ENCODE peak calls at places on chromosome 3, in eight cellular contexts. L is NCI-H1092; V is MCF 10A; Z is psoas muscle; E is germinal center; O is activated naive CD4-positive, alpha-beta T cell; B is GF-D8; D is H9. J is an unnamed sample.

GRCh38 chr3:124043023-124043422 is 51.1 kb upstream of the ROPN1 start:
- DNase-seq in L (no peak), V (no peak), Z (no peak), E (no peak), O (no peak), B (no peak), D (no peak), J (no peak)

GRCh38 chr3:190038050-190038631 is 82.6 kb downstream of the P3H2 start:
- DNase-seq in L (no peak), V (peak), Z (peak), E (no peak), O (no peak), B (no peak), D (no peak), J (peak)

GRCh38 chr3:11154953-11155325 is 646 bp downstream of the HRH1 start:
- DNase-seq in L (no peak), V (peak), Z (no peak), E (no peak), O (no peak), B (no peak), D (peak), J (no peak)

GRCh38 chr3:105197863-105198262 is 168.8 kb upstream of the ALCAM start:
- DNase-seq in L (no peak), V (no peak), Z (no peak), E (no peak), O (no peak), B (no peak), D (no peak), J (no peak)

GRCh38 chr3:72255191-72255590 is 470.2 kb upstream of the PROK2 start:
- DNase-seq in L (no peak), V (no peak), Z (no peak), E (peak), O (no peak), B (no peak), D (no peak), J (peak)

GRCh38 chr3:13479582-13480339 is at the start of gene HDAC11:
- DNase-seq in L (peak), V (peak), Z (peak), E (peak), O (peak), B (peak), D (peak), J (peak)

GRCh38 chr3:73729969-73730440 is 105.3 kb upstream of the PDZRN3 start:
- DNase-seq in L (no peak), V (no peak), Z (peak), E (no peak), O (no peak), B (no peak), D (no peak), J (no peak)

GRCh38 chr3:195900426-195901355 is 7.7 kb downstream of the TNK2 start:
- DNase-seq in L (no peak), V (peak), Z (peak), E (no peak), O (no peak), B (peak), D (no peak), J (peak)

GRCh38 chr3:183252973-183253363 is at the start of gene B3GNT5:
- DNase-seq in L (no peak), V (peak), Z (peak), E (no peak), O (peak), B (peak), D (peak), J (no peak)

GRCh38 chr3:46553154-46553553 is 12.9 kb downstream of the LRRC2 start:
- DNase-seq in L (no peak), V (no peak), Z (no peak), E (no peak), O (no peak), B (no peak), D (no peak), J (no peak)

GRCh38 chr3:195403841-195404408 is 38.9 kb downstream of the ACAP2 start:
- DNase-seq in L (no peak), V (no peak), Z (no peak), E (peak), O (no peak), B (no peak), D (no peak), J (no peak)

GRCh38 chr3:133041524-133041829 is 3.3 kb downstream of the TMEM108 start:
- DNase-seq in L (no peak), V (no peak), Z (no peak), E (no peak), O (no peak), B (no peak), D (no peak), J (no peak)

GRCh38 chr3:175951047-175951694 is 1092.0 kb downstream of the NAALADL2 start:
- DNase-seq in L (no peak), V (peak), Z (no peak), E (no peak), O (no peak), B (no peak), D (no peak), J (no peak)

GRCh38 chr3:54518011-54518675 is 395.8 kb downstream of the CACNA2D3 start:
- DNase-seq in L (no peak), V (no peak), Z (no peak), E (no peak), O (no peak), B (no peak), D (no peak), J (no peak)